ENCODE peak calls at places on chromosomes 2 and 18, in four cellular contexts. Q is GM12878, Z is GM12891, L is HepG2. P is an unnamed sample.

GRCh38 chr18:44742741-44743311 is 62.1 kb downstream of the SETBP1 start:
- DNase-seq in Q (no peak), Z (no peak), L (no peak), P (no peak)

GRCh38 chr2:98372579-98372978 is 26.3 kb downstream of the CNGA3 start:
- DNase-seq in L (no peak), Q (no peak), Z (no peak), P (no peak)

GRCh38 chr2:67289921-67290371 is 107.2 kb upstream of the ETAA1 start:
- DNase-seq in Z (no peak), Q (no peak), L (no peak), P (no peak)

GRCh38 chr18:11047817-11048216 is 101.6 kb downstream of the PIEZO2 start:
- DNase-seq in Q (no peak), L (no peak), Z (no peak), P (no peak)

GRCh38 chr18:59823611-59824195 is 76.1 kb upstream of the PMAIP1 start:
- DNase-seq in Z (no peak), L (peak), Q (no peak), P (no peak)

GRCh38 chr2:187055463-187055862 is 206.5 kb upstream of the ZSWIM2 start:
- DNase-seq in L (peak), Q (no peak), Z (no peak), P (no peak)

GRCh38 chr2:50551018-50551726 is 480.8 kb downstream of the NRXN1 start:
- DNase-seq in L (no peak), Q (no peak), Z (no peak), P (no peak)

GRCh38 chr18:56067216-56067611 is 479.2 kb upstream of the TCF4 start:
- DNase-seq in Z (no peak), Q (no peak), L (no peak), P (no peak)

GRCh38 chr2:99085400-99085799 is 56.1 kb upstream of the C2orf15 start:
- DNase-seq in Z (no peak), Q (no peak), L (peak), P (no peak)

GRCh38 chr2:240962371-240963064 is 35.9 kb upstream of the SNED1 start:
- DNase-seq in Q (no peak), Z (no peak), L (peak), P (peak)

GRCh38 chr2:144516981-144517824 is 2.7 kb downstream of the ZEB2 start:
- DNase-seq in Z (no peak), L (no peak), Q (no peak), P (no peak)

GRCh38 chr2:47315490-47315889 is 87.5 kb upstream of the MSH2 start:
- DNase-seq in L (no peak), Z (no peak), Q (no peak), P (no peak)

GRCh38 chr2:96876036-96876810 is 6.3 kb upstream of the SEMA4C start:
- DNase-seq in Z (no peak), L (no peak), Q (no peak), P (no peak)

GRCh38 chr2:235270951-235271350 is 222.9 kb upstream of the AGAP1 start:
- DNase-seq in Q (peak), L (no peak), Z (peak), P (no peak)

GRCh38 chr2:177900091-177900490 is 172.5 kb downstream of the PDE11A start:
- DNase-seq in Z (no peak), L (no peak), Q (no peak), P (no peak)

GRCh38 chr18:55300469-55301195 is 287.4 kb downstream of the TCF4 start:
- DNase-seq in Q (no peak), L (no peak), Z (no peak), P (no peak)

GRCh38 chr2:84905181-84906107 is at the start of gene TMSB10:
- DNase-seq in Q (no peak), L (peak), Z (peak), P (peak)

GRCh38 chr2:84904151-84904550 is 1.3 kb upstream of the TMSB10 start:
- DNase-seq in Q (no peak), Z (no peak), L (no peak), P (no peak)

GRCh38 chr2:84906108-84906899 is 848 bp downstream of the TMSB10 start:
- DNase-seq in L (no peak), Q (no peak), Z (no peak), P (no peak)

GRCh38 chr2:84902526-84902925 is 2.9 kb upstream of the TMSB10 start:
- DNase-seq in Q (no peak), Z (no peak), L (no peak), P (no peak)

DNA sequence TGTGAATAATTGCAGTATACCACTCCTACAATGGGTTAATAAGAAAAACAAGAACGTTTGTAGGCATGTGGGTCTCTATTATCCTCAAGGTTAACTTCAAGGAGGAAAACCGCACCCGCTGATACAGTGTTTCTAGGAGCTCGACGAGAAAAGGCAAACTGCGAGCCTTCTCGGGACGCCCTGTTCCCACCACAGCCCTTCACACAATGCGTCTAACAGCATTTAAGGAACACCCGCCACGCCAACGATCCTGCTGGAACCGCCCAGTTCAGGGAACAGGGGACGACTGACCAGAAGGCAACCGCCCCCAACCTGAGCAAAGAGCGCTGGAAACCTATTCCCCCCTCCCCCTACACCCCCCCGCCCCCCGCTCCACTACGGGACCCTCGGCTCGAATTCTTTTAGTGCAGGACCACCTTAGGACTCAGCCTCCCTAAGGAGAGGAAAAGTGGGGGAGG is 710 bp upstream of the TMSB10 start:
- DNase-seq in L (no peak), Z (no peak), Q (no peak), P (no peak)
- TF ChIP-seq POLR2A in L (no peak), Z (no peak), Q (no peak), P (no peak)

GRCh38 chr2:196988599-196988998 is 62.1 kb upstream of the PGAP1 start:
- DNase-seq in L (no peak), Z (no peak), Q (no peak), P (no peak)

GRCh38 chr2:196987654-196988364 is 61.3 kb upstream of the PGAP1 start:
- DNase-seq in L (peak), Q (peak), Z (no peak), P (no peak)

GRCh38 chr2:196991061-196991460 is 64.6 kb upstream of the PGAP1 start:
- DNase-seq in Z (no peak), L (no peak), Q (no peak), P (no peak)

GRCh38 chr2:196990092-196990491 is 63.6 kb upstream of the PGAP1 start:
- DNase-seq in Q (no peak), Z (no peak), L (no peak), P (no peak)

GRCh38 chr2:196989496-196989895 is 63.0 kb upstream of the PGAP1 start:
- DNase-seq in Q (no peak), Z (no peak), L (no peak), P (no peak)
- TF ChIP-seq TAF1 in Q (no peak), Z (no peak), L (no peak), P (no peak)

GRCh38 chr2:85754313-85755095 is 713 bp downstream of the ATOH8 start:
- DNase-seq in Q (no peak), L (peak), Z (no peak), P (no peak)
- TF ChIP-seq POLR2A in Q (no peak), L (no peak), Z (no peak), P (no peak)

GRCh38 chr2:134119117-134119671 is 134.7 kb upstream of the MGAT5 start:
- DNase-seq in L (no peak), Q (peak), Z (no peak), P (no peak)

GRCh38 chr2:134120718-134121630 is 132.9 kb upstream of the MGAT5 start:
- DNase-seq in L (no peak), Q (no peak), Z (peak), P (peak)

GRCh38 chr2:134118279-134119116 is 135.4 kb upstream of the MGAT5 start:
- DNase-seq in Q (peak), Z (peak), L (peak), P (peak)

GRCh38 chr2:134119672-134120159 is 134.2 kb upstream of the MGAT5 start:
- DNase-seq in L (peak), Z (peak), Q (no peak), P (peak)

GRCh38 chr2:134120160-134120717 is 133.6 kb upstream of the MGAT5 start:
- DNase-seq in Q (no peak), L (no peak), Z (no peak), P (no peak)
- TF ChIP-seq TAF1 in Q (no peak), L (no peak), Z (no peak), P (no peak)

GRCh38 chr2:132416080-132416911 is at the start of gene GPR39:
- DNase-seq in Q (no peak), Z (no peak), L (peak), P (no peak)
- TF ChIP-seq POLR2A in Q (no peak), Z (no peak), L (peak), P (no peak)

P was measured in GM12892.